ENCODE peak calls at places on chromosomes 6 and 20, in four cellular contexts. One of them, this sample, is unnamed.

GRCh38 chr20:528923-529594 is 14.5 kb downstream of the CSNK2A1 start:
- DNase-seq in T-cell: no peak
- DNase-seq in heart left ventricle: no peak
- DNase-seq in neural crest cell: no peak
- DNase-seq in this sample: no peak

GRCh38 chr6:63458480-63459115 is 113.7 kb upstream of the LOC128125822 start:
- DNase-seq in T-cell: no peak
- DNase-seq in heart left ventricle: no peak
- DNase-seq in neural crest cell: no peak
- DNase-seq in this sample: no peak

GRCh38 chr20:48041078-48041780 is 255.9 kb upstream of the SULF2 start:
- DNase-seq in T-cell: no peak
- DNase-seq in heart left ventricle: no peak
- DNase-seq in neural crest cell: no peak
- DNase-seq in this sample: peak

GRCh38 chr6:88168362-88168761 is 2.2 kb upstream of the CNR1 start:
- DNase-seq in T-cell: no peak
- DNase-seq in heart left ventricle: no peak
- DNase-seq in neural crest cell: no peak
- DNase-seq in this sample: no peak

GRCh38 chr6:134238006-134238405 is 79.9 kb downstream of the SGK1 start:
- DNase-seq in T-cell: no peak
- DNase-seq in heart left ventricle: no peak
- DNase-seq in neural crest cell: no peak
- DNase-seq in this sample: no peak

GRCh38 chr6:33684428-33684896 is 27.0 kb downstream of the UQCC2 start:
- DNase-seq in T-cell: no peak
- DNase-seq in heart left ventricle: peak
- DNase-seq in neural crest cell: no peak
- DNase-seq in this sample: no peak

GRCh38 chr20:25220810-25221591 is 25.5 kb downstream of the ENTPD6 start:
- DNase-seq in T-cell: no peak
- DNase-seq in heart left ventricle: peak
- DNase-seq in neural crest cell: no peak
- DNase-seq in this sample: no peak

GRCh38 chr20:58219342-58219700 is 9.1 kb downstream of the ANKRD60 start:
- DNase-seq in T-cell: no peak
- DNase-seq in heart left ventricle: no peak
- DNase-seq in neural crest cell: no peak
- DNase-seq in this sample: no peak

GRCh38 chr6:158161566-158162254 is 6.4 kb downstream of the SERAC1 start:
- DNase-seq in T-cell: no peak
- DNase-seq in heart left ventricle: no peak
- DNase-seq in neural crest cell: no peak
- DNase-seq in this sample: no peak

GRCh38 chr20:17995967-17996819 is 27.4 kb downstream of the MGME1 start:
- DNase-seq in T-cell: peak
- DNase-seq in heart left ventricle: no peak
- DNase-seq in neural crest cell: no peak
- DNase-seq in this sample: peak

GRCh38 chr20:51447097-51447764 is 95.3 kb downstream of the NFATC2 start:
- DNase-seq in T-cell: no peak
- DNase-seq in heart left ventricle: peak
- DNase-seq in neural crest cell: no peak
- DNase-seq in this sample: no peak

GRCh38 chr20:10332656-10333421 is 101.2 kb downstream of the MKKS start:
- DNase-seq in T-cell: no peak
- DNase-seq in heart left ventricle: no peak
- DNase-seq in neural crest cell: no peak
- DNase-seq in this sample: no peak

GRCh38 chr6:17725083-17725482 is 18.4 kb upstream of the NUP153 start:
- DNase-seq in T-cell: no peak
- DNase-seq in heart left ventricle: peak
- DNase-seq in neural crest cell: peak
- DNase-seq in this sample: peak

This sample was measured in SK-N-DZ.